ENCODE peak calls at places on chromosomes 1 and 21, in seven cellular contexts. N is T follicular helper cell; J is HFFc6; X is kidney tubule cell; B is natural killer cell treated with Interleukin-12 subunit alpha and Interleukin-12 subunit beta and Interleukin-15 and Interleukin-18, amount 100 ng/mL, for 72 hours; P is CD8-positive, alpha-beta T cell; H is astrocyte. Q is an unnamed sample.

GRCh38 chr1:20775700-20776099 is 11.4 kb downstream of the HP1BP3 start:
- DNase-seq in N (no peak), J (no peak), X (no peak), B (no peak), P (no peak), H (no peak), Q (no peak)

GRCh38 chr1:62438163-62438562 is 1.3 kb downstream of the USP1 start:
- DNase-seq in N (no peak), J (no peak), X (peak), B (no peak), P (no peak), H (no peak), Q (no peak)

GRCh38 chr1:244599937-244600350 is 53.0 kb upstream of the DESI2 start:
- DNase-seq in N (peak), J (peak), X (peak), B (no peak), P (peak), H (peak), Q (no peak)

GRCh38 chr1:59178339-59178744 is 118.6 kb upstream of the FGGY start:
- DNase-seq in N (no peak), J (no peak), X (no peak), B (no peak), P (no peak), H (peak), Q (no peak)

GRCh38 chr21:35329940-35330670 is 281.0 kb upstream of the RUNX1 start:
- DNase-seq in N (no peak), J (no peak), X (no peak), B (no peak), P (no peak), H (no peak), Q (no peak)

GRCh38 chr1:51636765-51637522 is 20.1 kb downstream of the OSBPL9 start:
- DNase-seq in N (no peak), J (peak), X (peak), B (no peak), P (no peak), H (peak), Q (no peak)

GRCh38 chr1:201655243-201655642 is 116.3 kb downstream of the NAV1 start:
- DNase-seq in N (no peak), J (peak), X (no peak), B (no peak), P (no peak), H (peak), Q (no peak)

GRCh38 chr1:241696172-241696814 is 44.2 kb downstream of the WDR64 start:
- DNase-seq in N (no peak), J (no peak), X (no peak), B (no peak), P (no peak), H (no peak), Q (no peak)

GRCh38 chr1:163980391-163980790 is 578.6 kb upstream of the PBX1 start:
- DNase-seq in N (no peak), J (no peak), X (no peak), B (no peak), P (no peak), H (no peak), Q (no peak)

GRCh38 chr1:183096351-183096750 is 73.1 kb downstream of the LAMC1 start:
- DNase-seq in N (no peak), J (no peak), X (no peak), B (no peak), P (no peak), H (no peak), Q (no peak)

GRCh38 chr1:66552829-66553228 is 18.9 kb downstream of the SGIP1 start:
- DNase-seq in N (no peak), J (no peak), X (no peak), B (no peak), P (no peak), H (no peak), Q (no peak)

GRCh38 chr1:6075747-6076146 is 30.1 kb downstream of the KCNAB2 start:
- DNase-seq in N (no peak), J (no peak), X (peak), B (no peak), P (no peak), H (no peak), Q (no peak)

GRCh38 chr21:39373634-39374033 is 24.7 kb upstream of the HMGN1 start:
- DNase-seq in N (no peak), J (peak), X (peak), B (no peak), P (no peak), H (peak), Q (no peak)

GRCh38 chr1:109272021-109272799 is 10.7 kb downstream of the PSRC1 start:
- DNase-seq in N (no peak), J (no peak), X (no peak), B (no peak), P (no peak), H (no peak), Q (no peak)

Q was measured in HuH-7.5.